ENCODE peak calls at places on chromosomes 2 and 18, in eight cellular contexts. V, C, I, R, B, Y, G and F are unnamed samples.
A peak's percentile ranks its signal among the peaks of the same experiment; 100 is the strongest.

GRCh38 chr2:124740636-124741035 is 715.5 kb downstream of the CNTNAP5 start:
- DNase-seq in V (no peak), C (no peak), I (no peak), R (no peak), B (no peak), Y (no peak), G (no peak), F (no peak)

GRCh38 chr18:4931209-4931608 is 265.8 kb downstream of the AKAIN1 start:
- DNase-seq in V (no peak), C (no peak), I (no peak), R (no peak), B (no peak), Y (no peak), G (peak; percentile 42), F (no peak)

GRCh38 chr18:38956068-38956467 is 1390.5 kb upstream of the CELF4 start:
- DNase-seq in V (no peak), C (no peak), I (no peak), R (no peak), B (no peak), Y (no peak), G (no peak), F (no peak)

GRCh38 chr2:203687161-203687560 is 19.3 kb upstream of the CD28 start:
- DNase-seq in V (peak; percentile 80), C (no peak), I (no peak), R (no peak), B (no peak), Y (no peak), G (no peak), F (no peak)

GRCh38 chr2:105396254-105397024 is 2.4 kb downstream of the FHL2 start:
- DNase-seq in V (peak; percentile 94), C (peak; percentile 65), I (peak; percentile 83), R (peak; percentile 48), B (no peak), Y (no peak), G (no peak), F (no peak)

GRCh38 chr18:48330016-48330991 is 78.9 kb downstream of the ZBTB7C start:
- DNase-seq in V (peak; percentile 65), C (no peak), I (no peak), R (no peak), B (no peak), Y (no peak), G (no peak), F (no peak)

GRCh38 chr2:11080253-11081115 is 74.8 kb upstream of the SLC66A3 start:
- DNase-seq in V (no peak), C (no peak), I (no peak), R (no peak), B (peak; percentile 15), Y (no peak), G (no peak), F (no peak)

GRCh38 chr18:79529991-79530390 is 134.3 kb downstream of the NFATC1 start:
- DNase-seq in V (no peak), C (no peak), I (no peak), R (no peak), B (no peak), Y (no peak), G (no peak), F (no peak)

GRCh38 chr2:29810956-29811355 is 110.4 kb downstream of the ALK start:
- DNase-seq in V (peak; percentile 52), C (no peak), I (no peak), R (no peak), B (no peak), Y (no peak), G (no peak), F (no peak)

GRCh38 chr2:46346719-46347118 is 49.5 kb downstream of the EPAS1 start:
- DNase-seq in V (no peak), C (no peak), I (no peak), R (no peak), B (no peak), Y (no peak), G (no peak), F (no peak)

GRCh38 chr2:211397764-211398163 is 841.4 kb downstream of the CPS1 start:
- DNase-seq in V (no peak), C (no peak), I (no peak), R (no peak), B (no peak), Y (no peak), G (no peak), F (no peak)

GRCh38 chr18:77102246-77103040 is 30.1 kb downstream of the MBP start:
- DNase-seq in V (peak; percentile 94), C (no peak), I (peak; percentile 71), R (no peak), B (no peak), Y (no peak), G (peak; percentile 81), F (no peak)

GRCh38 chr18:57026316-57026715 is 120.6 kb upstream of the BOD1L2 start:
- DNase-seq in V (peak; percentile 25), C (no peak), I (no peak), R (no peak), B (no peak), Y (no peak), G (no peak), F (no peak)